ENCODE peak calls at places on chromosomes 11 and 22, in nine cellular contexts. N is thoracic aorta, A is cardiac muscle cell, M is mesendoderm, I is transverse colon, W is fibroblast of pulmonary artery, S is breast epithelium, F is lower lobe of right lung, Z is NT2/D1. X is an unnamed sample.

GRCh38 chr11:95279921-95280861 is 49.2 kb upstream of the SESN3 start:
- DNase-seq in N (no peak), A (no peak), M (peak; percentile 69), I (no peak), W (peak; percentile 25), S (no peak), F (no peak), Z (peak; percentile 68), X (no peak)

GRCh38 chr22:43796567-43796966 is 15.5 kb downstream of the EFCAB6 start:
- DNase-seq in N (no peak), A (peak; percentile 90), M (peak; percentile 54), I (no peak), W (peak; percentile 80), S (no peak), F (no peak), Z (peak; percentile 38), X (peak; percentile 11)

GRCh38 chr11:94675788-94676187 is 92.4 kb upstream of the AMOTL1 start:
- DNase-seq in N (no peak), A (no peak), M (no peak), I (no peak), W (no peak), S (no peak), F (no peak), Z (no peak), X (no peak)

GRCh38 chr22:45163074-45163416 is 680 bp upstream of the NUP50 start:
- DNase-seq in N (no peak), A (peak; percentile 54), M (peak; percentile 66), I (peak; percentile 26), W (peak; percentile 48), S (no peak), F (no peak), Z (no peak), X (no peak)

GRCh38 chr11:117444256-117445096 is 116.8 kb downstream of the CEP164 start:
- DNase-seq in N (no peak), A (no peak), M (no peak), I (no peak), W (no peak), S (no peak), F (no peak), Z (no peak), X (no peak)

GRCh38 chr22:27100789-27101188 is 443.4 kb downstream of the MIAT start:
- DNase-seq in N (no peak), A (peak; percentile 67), M (peak; percentile 58), I (no peak), W (peak; percentile 29), S (no peak), F (no peak), Z (peak; percentile 39), X (no peak)

GRCh38 chr11:114466742-114467141 is 27.5 kb downstream of the REXO2 start:
- DNase-seq in N (no peak), A (no peak), M (no peak), I (no peak), W (no peak), S (no peak), F (no peak), Z (no peak), X (no peak)

GRCh38 chr11:119791047-119791446 is 62.0 kb upstream of the NECTIN1 start:
- DNase-seq in N (no peak), A (no peak), M (no peak), I (no peak), W (no peak), S (no peak), F (no peak), Z (no peak), X (no peak)

GRCh38 chr11:102192349-102193066 is 82.3 kb downstream of the YAP1 start:
- DNase-seq in N (no peak), A (peak; percentile 11), M (peak; percentile 77), I (no peak), W (no peak), S (no peak), F (no peak), Z (no peak), X (no peak)

GRCh38 chr22:36872084-36872483 is 11.3 kb downstream of the NCF4 start:
- DNase-seq in N (no peak), A (no peak), M (no peak), I (no peak), W (no peak), S (no peak), F (no peak), Z (no peak), X (no peak)

GRCh38 chr11:65558002-65558784 is at the start of gene LTBP3:
- DNase-seq in N (peak; percentile 40), A (peak; percentile 83), M (peak; percentile 71), I (peak; percentile 77), W (peak; percentile 82), S (no peak), F (peak; percentile 87), Z (no peak), X (no peak)

GRCh38 chr11:10679644-10680043 is 13.9 kb downstream of the IRAG1 start:
- DNase-seq in N (no peak), A (no peak), M (no peak), I (no peak), W (no peak), S (no peak), F (no peak), Z (no peak), X (no peak)

GRCh38 chr11:57513911-57514537 is 1.5 kb downstream of the SLC43A1 start:
- DNase-seq in N (no peak), A (peak; percentile 56), M (peak; percentile 64), I (peak; percentile 53), W (peak; percentile 41), S (no peak), F (peak; percentile 63), Z (no peak), X (no peak)

GRCh38 chr11:130738618-130739017 is 177.7 kb downstream of the SNX19 start:
- DNase-seq in N (no peak), A (no peak), M (no peak), I (no peak), W (peak; percentile 17), S (no peak), F (no peak), Z (no peak), X (no peak)

GRCh38 chr11:97746832-97747231 is 1273.9 kb upstream of the CNTN5 start:
- DNase-seq in N (no peak), A (no peak), M (no peak), I (no peak), W (no peak), S (no peak), F (no peak), Z (no peak), X (no peak)

DNA sequence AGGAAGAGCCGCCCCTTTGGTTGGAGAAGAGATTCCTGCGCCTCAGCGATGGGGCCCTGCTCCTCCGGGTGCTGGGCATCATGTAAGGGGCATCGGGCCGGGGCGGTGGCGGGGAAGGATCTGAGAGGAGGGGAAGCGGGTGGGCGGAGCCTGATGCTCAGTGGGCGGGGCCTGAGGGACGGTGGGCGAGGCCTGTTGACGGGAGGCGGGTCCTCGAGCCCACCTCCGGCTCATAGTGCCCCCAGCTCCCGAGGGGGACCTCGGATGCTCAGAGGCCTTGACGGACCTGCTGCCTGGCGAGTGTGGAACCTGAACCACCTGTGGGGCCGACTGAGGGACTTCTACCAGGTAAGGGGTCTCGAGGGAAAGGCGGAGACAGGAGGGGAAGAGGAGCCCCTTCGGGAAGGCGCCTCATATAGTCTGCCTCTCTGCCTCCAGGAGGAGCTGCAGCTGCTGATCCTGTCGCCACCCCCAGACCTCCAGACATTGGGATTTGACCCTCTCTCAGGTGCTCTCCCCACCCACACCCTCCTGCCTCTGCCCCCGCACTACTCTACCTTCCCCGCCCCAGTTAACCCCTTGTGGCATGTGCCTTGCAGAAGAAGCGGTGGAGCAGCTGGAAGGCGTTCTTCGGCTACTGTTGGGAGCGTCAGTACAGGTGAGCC is 799 bp downstream of the CCDC88B start:
- DNase-seq in N (no peak), A (peak; percentile 30), M (peak; percentile 86), I (peak; percentile 87), W (no peak), S (no peak), F (peak; percentile 83), Z (no peak), X (no peak)
- H3K4me3 ChIP-seq in N (peak overlapping the region; percentile 55), A (no peak overlapping the region), M (peak overlapping the region; percentile 38), I (peak overlapping the region; percentile 20), W (no peak overlapping the region), S (peak overlapping the region; percentile 24), F (peak overlapping the region; percentile 48), Z (peak overlapping the region; percentile 34), X (no peak overlapping the region)

GRCh38 chr11:45339754-45340519 is 53.8 kb upstream of the SYT13 start:
- DNase-seq in N (peak; percentile 95), A (peak; percentile 97), M (peak; percentile 99), I (peak; percentile 96), W (peak; percentile 90), S (peak; percentile 90), F (peak; percentile 97), Z (peak; percentile 98), X (peak; percentile 43)
- H3K4me3 ChIP-seq in N (peak overlapping the region; percentile 42), A (no peak overlapping the region), M (no peak overlapping the region), I (no peak overlapping the region), W (peak overlapping the region; percentile 11), S (peak overlapping the region; percentile 10), F (peak overlapping the region; percentile 39), Z (no peak overlapping the region), X (peak overlapping the region; percentile 27)

GRCh38 chr11:20155683-20156279 is 4.5 kb downstream of the DBX1 start:
- DNase-seq in N (no peak), A (no peak), M (peak; percentile 33), I (no peak), W (no peak), S (no peak), F (no peak), Z (no peak), X (no peak)

GRCh38 chr11:20157768-20158167 is 2.5 kb downstream of the DBX1 start:
- DNase-seq in N (no peak), A (no peak), M (no peak), I (no peak), W (no peak), S (no peak), F (no peak), Z (no peak), X (no peak)

GRCh38 chr11:20156280-20156875 is 3.9 kb downstream of the DBX1 start:
- DNase-seq in N (no peak), A (no peak), M (peak; percentile 54), I (peak; percentile 42), W (no peak), S (no peak), F (no peak), Z (no peak), X (no peak)

GRCh38 chr11:20158597-20159257 is 1.5 kb downstream of the DBX1 start:
- DNase-seq in N (peak; percentile 14), A (peak; percentile 92), M (peak; percentile 88), I (peak; percentile 31), W (peak; percentile 77), S (peak; percentile 66), F (peak; percentile 53), Z (no peak), X (peak; percentile 19)

GRCh38 chr11:20156876-20157613 is 3.2 kb downstream of the DBX1 start:
- DNase-seq in N (no peak), A (no peak), M (peak; percentile 24), I (peak; percentile 20), W (no peak), S (no peak), F (no peak), Z (no peak), X (no peak)
- H3K4me3 ChIP-seq in N (peak overlapping the region; percentile 42), A (no peak overlapping the region), M (no peak overlapping the region), I (peak overlapping the region; percentile 33), W (no peak overlapping the region), S (no peak overlapping the region), F (peak overlapping the region; percentile 34), Z (peak overlapping the region; percentile 68), X (no peak overlapping the region)

DNA sequence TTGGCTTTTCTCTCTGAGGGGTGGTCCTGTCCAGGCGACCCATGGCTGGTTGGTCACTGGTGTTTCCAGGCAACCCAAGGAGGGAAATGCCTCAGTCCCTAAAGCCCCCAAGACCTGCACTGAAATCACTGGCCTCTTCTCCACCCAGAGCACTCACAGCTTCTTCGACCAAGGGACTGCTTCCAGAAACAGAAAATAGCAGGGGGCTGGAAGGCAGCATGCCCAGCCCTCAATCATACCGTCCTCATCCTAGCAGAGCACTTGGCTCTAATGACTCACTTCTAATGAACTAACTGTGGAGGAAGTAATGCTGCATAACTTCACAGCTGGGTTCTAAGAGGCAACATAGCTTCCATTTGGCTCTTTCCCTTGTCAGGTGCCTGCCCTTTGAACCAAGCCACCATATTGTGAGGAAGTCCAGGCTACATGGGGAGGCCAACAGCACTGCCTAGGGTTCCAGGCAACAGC is 27.6 kb downstream of the DKK3 start:
- DNase-seq in N (no peak), A (no peak), M (peak; percentile 89), I (no peak), W (no peak), S (no peak), F (no peak), Z (no peak), X (no peak)
- H3K4me3 ChIP-seq in N (no peak overlapping the region), A (no peak overlapping the region), M (no peak overlapping the region), I (no peak overlapping the region), W (no peak overlapping the region), S (no peak overlapping the region), F (no peak overlapping the region), Z (no peak overlapping the region), X (no peak overlapping the region)

X was measured in skeletal muscle cell.